ENCODE peak calls at places on chromosome 21, in five cellular contexts. U is stomach, L is H1, A is A549, Z is SK-N-SH. P is an unnamed sample.
A peak's percentile ranks its signal among the peaks of the same experiment; 100 is the strongest.

GRCh38 chr21:42595281-42596187 is 57.9 kb upstream of the PDE9A start:
- DNase-seq in U (no peak), L (no peak), A (no peak), Z (no peak), P (no peak)

GRCh38 chr21:29164330-29164942 is 34.0 kb downstream of the MAP3K7CL start:
- DNase-seq in U (no peak), L (no peak), A (peak; percentile 15), Z (peak; percentile 28), P (no peak)

GRCh38 chr21:25572895-25573310 is 34.4 kb downstream of the MRPL39 start:
- DNase-seq in U (no peak), L (no peak), A (no peak), Z (no peak), P (no peak)

GRCh38 chr21:40043423-40043822 is 176.2 kb downstream of the PCP4 start:
- DNase-seq in U (no peak), L (no peak), A (no peak), Z (no peak), P (no peak)

GRCh38 chr21:29074007-29074376 is 544 bp upstream of the CCT8 start:
- DNase-seq in U (no peak), L (no peak), A (peak; percentile 7), Z (no peak), P (no peak)

GRCh38 chr21:42556960-42557359 is 43.3 kb downstream of the SLC37A1 start:
- DNase-seq in U (no peak), L (no peak), A (no peak), Z (no peak), P (peak; percentile 38)

GRCh38 chr21:17512245-17513213 is at the start of gene CXADR:
- DNase-seq in U (peak; percentile 93), L (peak; percentile 59), A (peak; percentile 57), Z (peak; percentile 93), P (no peak)

GRCh38 chr21:30829659-30830058 is at the start of gene KRTAP7-1:
- DNase-seq in U (no peak), L (no peak), A (no peak), Z (no peak), P (no peak)

GRCh38 chr21:17270234-17270633 is 242.6 kb upstream of the CXADR start:
- DNase-seq in U (no peak), L (no peak), A (peak; percentile 4), Z (peak; percentile 48), P (peak; percentile 75)

GRCh38 chr21:28492127-28492526 is 500.6 kb downstream of the LTN1 start:
- DNase-seq in U (no peak), L (no peak), A (no peak), Z (no peak), P (no peak)

GRCh38 chr21:28018213-28018612 is 974.5 kb downstream of the LTN1 start:
- DNase-seq in U (no peak), L (no peak), A (no peak), Z (no peak), P (peak; percentile 47)

GRCh38 chr21:42654179-42654912 is 925 bp downstream of the PDE9A start:
- DNase-seq in U (no peak), L (no peak), A (peak; percentile 53), Z (peak; percentile 79), P (no peak)

GRCh38 chr21:36949171-36950141 is 17.0 kb downstream of the HLCS start:
- DNase-seq in U (no peak), L (no peak), A (no peak), Z (no peak), P (no peak)

GRCh38 chr21:43786423-43787179 is 2.8 kb upstream of the RRP1 start:
- DNase-seq in U (no peak), L (no peak), A (no peak), Z (no peak), P (no peak)

GRCh38 chr21:33121715-33122475 is 52.0 kb downstream of the OLIG1 start:
- DNase-seq in U (no peak), L (no peak), A (no peak), Z (peak; percentile 38), P (no peak)

GRCh38 chr21:25639167-25639921 is at the start of gene JAM2:
- DNase-seq in U (no peak), L (no peak), A (no peak), Z (peak; percentile 88), P (peak; percentile 76)

GRCh38 chr21:37460196-37460595 is 93.6 kb downstream of the DYRK1A start:
- DNase-seq in U (no peak), L (no peak), A (no peak), Z (no peak), P (no peak)

GRCh38 chr21:27818847-27819246 is 852.0 kb upstream of the ADAMTS5 start:
- DNase-seq in U (no peak), L (no peak), A (no peak), Z (no peak), P (no peak)

GRCh38 chr21:29351691-29352090 is 53.0 kb downstream of the BACH1 start:
- DNase-seq in U (no peak), L (no peak), A (no peak), Z (no peak), P (no peak)

GRCh38 chr21:33430858-33431257 is 27.6 kb downstream of the IFNGR2 start:
- DNase-seq in U (no peak), L (no peak), A (no peak), Z (no peak), P (no peak)

GRCh38 chr21:31665397-31665796 is 5.9 kb downstream of the SOD1 start:
- DNase-seq in U (no peak), L (no peak), A (no peak), Z (no peak), P (no peak)

GRCh38 chr21:16426936-16427335 is 697.2 kb downstream of the USP25 start:
- DNase-seq in U (no peak), L (no peak), A (no peak), Z (no peak), P (no peak)

GRCh38 chr21:43195131-43196021 is 26.6 kb downstream of the CRYAA start:
- DNase-seq in U (no peak), L (no peak), A (no peak), Z (peak; percentile 49), P (peak; percentile 69)

GRCh38 chr21:41483973-41484372 is 24.0 kb downstream of the TMPRSS2 start:
- DNase-seq in U (no peak), L (no peak), A (no peak), Z (no peak), P (no peak)

GRCh38 chr21:41489329-41489728 is 18.6 kb downstream of the TMPRSS2 start:
- DNase-seq in U (no peak), L (no peak), A (no peak), Z (no peak), P (no peak)

GRCh38 chr21:41490330-41490729 is 17.6 kb downstream of the TMPRSS2 start:
- DNase-seq in U (no peak), L (no peak), A (no peak), Z (no peak), P (no peak)

GRCh38 chr21:41488080-41488479 is 19.9 kb downstream of the TMPRSS2 start:
- DNase-seq in U (peak; percentile 68), L (no peak), A (no peak), Z (no peak), P (no peak)

DNA sequence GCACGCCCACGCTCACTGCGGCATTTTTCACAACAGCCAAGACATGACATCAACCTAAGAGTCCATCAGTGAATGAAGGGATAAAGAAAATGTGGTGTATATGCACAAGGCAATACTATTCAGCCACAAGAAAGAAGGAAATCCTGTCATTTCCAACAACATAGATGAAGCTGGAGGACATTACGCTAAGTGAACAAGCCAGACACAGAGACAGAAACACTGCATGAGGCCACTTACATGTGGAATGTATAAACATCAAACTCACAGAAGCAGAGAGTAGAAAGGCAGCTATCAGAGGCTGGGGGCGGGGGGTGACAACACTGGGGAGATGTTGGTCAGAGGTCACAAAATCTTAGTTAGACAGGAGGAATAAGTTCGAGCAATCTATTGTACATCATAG is 20.9 kb downstream of the TMPRSS2 start:
- DNase-seq in U (no peak), L (no peak), A (no peak), Z (no peak), P (no peak)
- TF ChIP-seq EP300 in U (no peak), L (no peak), A (no peak), Z (no peak), P (no peak)

DNA sequence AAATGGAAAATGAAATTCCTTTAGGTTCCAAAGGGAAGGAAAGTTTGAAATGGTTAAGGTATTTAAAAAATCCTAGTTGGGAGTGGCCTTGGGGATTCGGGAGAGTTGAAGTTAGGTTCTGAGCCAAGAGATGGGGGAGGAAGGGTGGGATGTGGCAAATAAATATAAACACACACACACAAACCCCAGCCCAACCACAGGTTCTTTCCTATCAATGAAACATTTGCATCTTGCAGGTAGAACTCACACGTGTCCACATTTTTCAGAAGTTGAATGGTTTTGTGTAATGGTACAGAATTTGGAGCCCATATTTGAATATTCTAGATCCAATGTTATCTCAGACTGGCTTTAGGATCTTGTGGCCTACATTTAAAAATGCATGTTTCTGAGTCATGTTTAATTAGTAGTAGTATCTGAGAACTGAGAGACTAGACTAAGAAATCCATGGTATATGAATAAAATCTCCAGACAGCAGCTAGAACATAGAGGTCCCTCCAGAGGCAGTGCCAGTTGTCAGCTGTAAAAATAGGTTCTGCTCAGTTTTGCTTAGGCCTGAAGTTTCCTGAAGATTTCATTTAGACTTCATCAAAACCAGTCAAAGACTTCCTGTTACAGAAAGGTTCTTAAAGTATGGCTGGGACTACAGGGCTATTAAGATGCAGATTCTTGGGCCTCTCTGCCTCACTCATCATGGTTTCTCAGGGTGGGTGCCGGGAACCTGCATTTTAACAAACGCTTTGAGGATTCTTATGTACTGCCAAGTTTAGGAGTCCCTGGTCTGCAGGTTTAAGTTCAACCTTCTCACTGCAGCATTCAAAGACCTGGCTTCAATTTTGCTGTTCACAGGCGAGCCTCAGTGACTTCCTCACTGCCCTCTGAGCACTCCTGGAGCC is 21.3 kb downstream of the RUNX1 start:
- DNase-seq in U (no peak), L (no peak), A (no peak), Z (no peak), P (no peak)
- H3K4me1 ChIP-seq in U (peaks cover 14% of the 10 kb centered on the region), L (no peaks in the 10 kb centered on the region), A (peaks cover 9% of the 10 kb centered on the region), Z (no peaks in the 10 kb centered on the region), P (no peaks in the 10 kb centered on the region)

GRCh38 chr21:38850277-38850951 is 44.7 kb downstream of the ETS2 start:
- DNase-seq in U (no peak), L (no peak), A (no peak), Z (no peak), P (no peak)
- TF ChIP-seq EP300 in U (no peak), L (no peak), A (no peak), Z (no peak), P (no peak)

DNA sequence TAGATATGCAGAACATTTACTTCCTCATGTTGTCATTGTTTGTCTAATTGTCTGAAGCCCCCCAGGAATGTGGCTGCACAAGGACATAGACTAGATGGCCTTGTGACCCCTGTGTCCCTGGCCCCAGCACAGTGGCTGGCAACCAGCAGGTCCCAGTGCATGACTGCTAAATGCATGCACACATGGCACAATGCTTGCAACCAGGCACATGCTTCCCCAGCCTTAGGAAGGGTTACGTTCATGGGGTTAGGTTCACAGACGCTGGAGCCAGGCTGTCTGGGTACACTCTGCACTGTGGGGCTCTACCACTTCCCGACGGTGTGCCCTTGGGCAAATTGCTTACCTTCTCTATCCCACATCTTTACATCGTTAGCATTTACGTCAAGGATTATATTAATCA is 21.2 kb upstream of the CLIC6 start:
- DNase-seq in U (peak; percentile 45), L (no peak), A (no peak), Z (no peak), P (no peak)
- H3K4me1 ChIP-seq in U (peaks cover 10% of the 10 kb centered on the region), L (no peaks in the 10 kb centered on the region), A (no peaks in the 10 kb centered on the region), Z (no peaks in the 10 kb centered on the region), P (no peaks in the 10 kb centered on the region)

GRCh38 chr21:45308211-45309068 is 20.7 kb upstream of the POFUT2 start:
- DNase-seq in U (no peak), L (no peak), A (no peak), Z (no peak), P (peak; percentile 77)
- TF ChIP-seq EP300 in U (no peak), L (no peak), A (no peak), Z (no peak), P (no peak)